ENCODE peak calls at places on chromosomes 7 and 10, in eight cellular contexts. P, N, C, S, J, T, B and H are unnamed samples.

GRCh38 chr7:76371396-76371795 is 12.6 kb upstream of the YWHAG start:
- DNase-seq in P (no peak), N (no peak), C (no peak), S (no peak), J (no peak), T (no peak), B (no peak), H (no peak)

GRCh38 chr10:49330127-49330665 is 31.2 kb downstream of the C10orf71 start:
- DNase-seq in P (no peak), N (no peak), C (no peak), S (no peak), J (no peak), T (no peak), B (no peak), H (no peak)

GRCh38 chr7:132076301-132077049 is 499.8 kb downstream of the PLXNA4 start:
- DNase-seq in P (no peak), N (no peak), C (no peak), S (no peak), J (no peak), T (peak; percentile 24), B (no peak), H (no peak)

GRCh38 chr10:63671317-63671937 is 150.2 kb downstream of the REEP3 start:
- DNase-seq in P (no peak), N (no peak), C (no peak), S (no peak), J (no peak), T (peak; percentile 71), B (peak; percentile 78), H (peak; percentile 24)

GRCh38 chr10:99913831-99914235 is 95.9 kb downstream of the DNMBP start:
- DNase-seq in P (no peak), N (peak; percentile 88), C (no peak), S (no peak), J (no peak), T (no peak), B (peak; percentile 26), H (no peak)

GRCh38 chr7:75762350-75762917 is 9.6 kb downstream of the CCL26 start:
- DNase-seq in P (peak; percentile 25), N (no peak), C (no peak), S (peak; percentile 62), J (no peak), T (peak; percentile 88), B (peak; percentile 71), H (peak; percentile 79)

GRCh38 chr7:101156866-101157589 is 2.8 kb downstream of the AP1S1 start:
- DNase-seq in P (no peak), N (no peak), C (no peak), S (no peak), J (no peak), T (no peak), B (no peak), H (no peak)

GRCh38 chr7:35680403-35681013 is 14.4 kb downstream of the HERPUD2 start:
- DNase-seq in P (no peak), N (no peak), C (no peak), S (no peak), J (no peak), T (no peak), B (no peak), H (no peak)

GRCh38 chr7:75614390-75614789 is 122.3 kb downstream of the SPDYE5 start:
- DNase-seq in P (no peak), N (no peak), C (no peak), S (no peak), J (no peak), T (no peak), B (no peak), H (no peak)

GRCh38 chr7:3265388-3265787 is 35.7 kb upstream of the SDK1 start:
- DNase-seq in P (no peak), N (no peak), C (no peak), S (no peak), J (no peak), T (no peak), B (no peak), H (no peak)

GRCh38 chr10:3754727-3755439 is 30.1 kb downstream of the KLF6 start:
- DNase-seq in P (peak; percentile 90), N (no peak), C (peak; percentile 92), S (no peak), J (peak; percentile 29), T (peak; percentile 95), B (peak; percentile 84), H (peak; percentile 32)

GRCh38 chr7:144656960-144657359 is 178.9 kb downstream of the TPK1 start:
- DNase-seq in P (no peak), N (no peak), C (no peak), S (no peak), J (no peak), T (no peak), B (no peak), H (no peak)

GRCh38 chr10:88077977-88078376 is 214.6 kb downstream of the PTEN start:
- DNase-seq in P (no peak), N (no peak), C (no peak), S (no peak), J (no peak), T (no peak), B (peak; percentile 75), H (no peak)

GRCh38 chr10:30812018-30812851 is 182.7 kb upstream of the LYZL2 start:
- DNase-seq in P (peak; percentile 86), N (no peak), C (no peak), S (no peak), J (no peak), T (peak; percentile 90), B (peak; percentile 95), H (peak; percentile 59)

GRCh38 chr7:80240265-80241025 is 105.8 kb downstream of the GNAI1 start:
- DNase-seq in P (no peak), N (no peak), C (no peak), S (no peak), J (no peak), T (no peak), B (peak; percentile 52), H (no peak)

GRCh38 chr7:128100949-128101713 is 69.9 kb upstream of the LRRC4 start:
- DNase-seq in P (no peak), N (no peak), C (no peak), S (no peak), J (no peak), T (no peak), B (no peak), H (no peak)

GRCh38 chr7:116438274-116438673 is 61.3 kb upstream of the CAV2 start:
- DNase-seq in P (no peak), N (no peak), C (no peak), S (no peak), J (no peak), T (peak; percentile 53), B (peak; percentile 29), H (peak; percentile 66)

GRCh38 chr7:111803015-111803758 is 240.9 kb upstream of the IMMP2L start:
- DNase-seq in P (peak; percentile 24), N (no peak), C (no peak), S (no peak), J (no peak), T (peak; percentile 61), B (peak; percentile 40), H (peak; percentile 8)

GRCh38 chr10:124659380-124659779 is 84.8 kb downstream of the FAM53B start:
- DNase-seq in P (no peak), N (no peak), C (no peak), S (no peak), J (no peak), T (no peak), B (no peak), H (peak; percentile 78)

GRCh38 chr7:22219739-22220493 is 137.0 kb downstream of the RAPGEF5 start:
- DNase-seq in P (peak; percentile 35), N (no peak), C (no peak), S (no peak), J (no peak), T (no peak), B (no peak), H (no peak)

GRCh38 chr7:131919920-131920709 is 363.7 kb upstream of the PODXL start:
- DNase-seq in P (no peak), N (peak; percentile 24), C (no peak), S (no peak), J (no peak), T (no peak), B (no peak), H (no peak)

GRCh38 chr7:81029523-81029922 is 110.7 kb upstream of the SEMA3C start:
- DNase-seq in P (no peak), N (no peak), C (no peak), S (no peak), J (no peak), T (no peak), B (no peak), H (peak; percentile 92)

GRCh38 chr10:97210576-97210975 is 24.8 kb upstream of the SLIT1 start:
- DNase-seq in P (peak; percentile 78), N (peak; percentile 91), C (peak; percentile 42), S (peak; percentile 78), J (peak; percentile 68), T (peak; percentile 56), B (peak; percentile 64), H (peak; percentile 80)

GRCh38 chr7:77765906-77766800 is 32.1 kb downstream of the TMEM60 start:
- DNase-seq in P (no peak), N (no peak), C (no peak), S (no peak), J (no peak), T (no peak), B (no peak), H (no peak)

GRCh38 chr7:47302560-47302959 is 279.4 kb downstream of the TNS3 start:
- DNase-seq in P (no peak), N (no peak), C (no peak), S (no peak), J (no peak), T (no peak), B (no peak), H (no peak)

GRCh38 chr7:84389242-84389641 is 194.7 kb upstream of the SEMA3A start:
- DNase-seq in P (no peak), N (no peak), C (no peak), S (no peak), J (no peak), T (no peak), B (no peak), H (no peak)

GRCh38 chr10:26733750-26734568 is 36.5 kb downstream of the PDSS1 start:
- DNase-seq in P (no peak), N (no peak), C (no peak), S (no peak), J (peak; percentile 87), T (no peak), B (no peak), H (no peak)

GRCh38 chr7:136911362-136911761 is 42.9 kb downstream of the CHRM2 start:
- DNase-seq in P (peak; percentile 60), N (no peak), C (no peak), S (peak; percentile 22), J (no peak), T (peak; percentile 71), B (peak; percentile 7), H (peak; percentile 29)

GRCh38 chr10:30058111-30058510 is 1.3 kb downstream of the JCAD start:
- DNase-seq in P (no peak), N (no peak), C (no peak), S (no peak), J (no peak), T (no peak), B (no peak), H (no peak)

GRCh38 chr10:7391748-7392147 is 19.1 kb downstream of the SFMBT2 start:
- DNase-seq in P (no peak), N (no peak), C (no peak), S (no peak), J (no peak), T (no peak), B (no peak), H (no peak)

GRCh38 chr10:27537812-27538211 is 33.7 kb downstream of the RAB18 start:
- DNase-seq in P (no peak), N (no peak), C (no peak), S (no peak), J (no peak), T (no peak), B (no peak), H (no peak)

GRCh38 chr7:98626393-98627061 is 9.4 kb downstream of the NPTX2 start:
- DNase-seq in P (no peak), N (peak; percentile 53), C (no peak), S (no peak), J (no peak), T (no peak), B (no peak), H (no peak)

GRCh38 chr10:24873281-24873683 is 79.1 kb downstream of the PRTFDC1 start:
- DNase-seq in P (peak; percentile 96), N (no peak), C (no peak), S (no peak), J (no peak), T (peak; percentile 97), B (peak; percentile 92), H (peak; percentile 78)